ENCODE peak calls at places on chromosomes 12 and 14, in five cellular contexts. One of them, this sample, is unnamed.

GRCh38 chr12:6303046-6303445 is 7.4 kb upstream of the PLEKHG6 start:
- DNase-seq in K562: no peak
- DNase-seq in activated CD4-positive, CD25-positive, alpha-beta regulatory T cell: no peak
- DNase-seq in lower lobe of right lung: no peak
- DNase-seq in G401: no peak
- DNase-seq in this sample: no peak

GRCh38 chr12:12734561-12735071 is 17.4 kb downstream of the CDKN1B start:
- DNase-seq in G401: no peak
- DNase-seq in lower lobe of right lung: no peak
- DNase-seq in K562: no peak
- DNase-seq in activated CD4-positive, CD25-positive, alpha-beta regulatory T cell: no peak
- DNase-seq in this sample: peak

GRCh38 chr14:74979442-74980397 is 23.0 kb upstream of the EIF2B2 start:
- DNase-seq in G401: no peak
- DNase-seq in lower lobe of right lung: no peak
- DNase-seq in K562: no peak
- DNase-seq in activated CD4-positive, CD25-positive, alpha-beta regulatory T cell: no peak
- DNase-seq in this sample: peak

GRCh38 chr12:77189463-77189862 is 124.1 kb upstream of the E2F7 start:
- DNase-seq in G401: no peak
- DNase-seq in K562: no peak
- DNase-seq in lower lobe of right lung: no peak
- DNase-seq in activated CD4-positive, CD25-positive, alpha-beta regulatory T cell: no peak
- DNase-seq in this sample: peak

GRCh38 chr14:51604078-51604477 is 47.6 kb upstream of the FRMD6 start:
- DNase-seq in activated CD4-positive, CD25-positive, alpha-beta regulatory T cell: no peak
- DNase-seq in G401: no peak
- DNase-seq in K562: no peak
- DNase-seq in lower lobe of right lung: no peak
- DNase-seq in this sample: peak

GRCh38 chr14:52863339-52863700 is 71.9 kb upstream of the GNPNAT1 start:
- DNase-seq in lower lobe of right lung: no peak
- DNase-seq in activated CD4-positive, CD25-positive, alpha-beta regulatory T cell: no peak
- DNase-seq in K562: no peak
- DNase-seq in G401: no peak
- DNase-seq in this sample: no peak

GRCh38 chr14:91897121-91897701 is 29.9 kb upstream of the TC2N start:
- DNase-seq in K562: no peak
- DNase-seq in lower lobe of right lung: peak
- DNase-seq in G401: peak
- DNase-seq in activated CD4-positive, CD25-positive, alpha-beta regulatory T cell: no peak
- DNase-seq in this sample: peak

GRCh38 chr14:95341564-95341963 is 21.9 kb upstream of the CLMN start:
- DNase-seq in activated CD4-positive, CD25-positive, alpha-beta regulatory T cell: no peak
- DNase-seq in K562: no peak
- DNase-seq in lower lobe of right lung: no peak
- DNase-seq in G401: no peak
- DNase-seq in this sample: no peak

GRCh38 chr12:11171953-11172675 is 1.1 kb downstream of the SMIM10L1 start:
- DNase-seq in G401: peak
- DNase-seq in lower lobe of right lung: no peak
- DNase-seq in K562: peak
- DNase-seq in activated CD4-positive, CD25-positive, alpha-beta regulatory T cell: no peak
- DNase-seq in this sample: peak

GRCh38 chr12:96255077-96255476 is 60.9 kb downstream of the ELK3 start:
- DNase-seq in K562: no peak
- DNase-seq in lower lobe of right lung: peak
- DNase-seq in activated CD4-positive, CD25-positive, alpha-beta regulatory T cell: no peak
- DNase-seq in G401: no peak
- DNase-seq in this sample: peak

GRCh38 chr14:88616697-88617096 is 53.9 kb downstream of the ZC3H14 start:
- DNase-seq in K562: no peak
- DNase-seq in G401: no peak
- DNase-seq in activated CD4-positive, CD25-positive, alpha-beta regulatory T cell: no peak
- DNase-seq in lower lobe of right lung: no peak
- DNase-seq in this sample: no peak

GRCh38 chr12:129413295-129413694 is 490.5 kb downstream of the TMEM132D start:
- DNase-seq in activated CD4-positive, CD25-positive, alpha-beta regulatory T cell: no peak
- DNase-seq in K562: no peak
- DNase-seq in lower lobe of right lung: no peak
- DNase-seq in G401: no peak
- DNase-seq in this sample: no peak

GRCh38 chr14:104563742-104564615 is 15.6 kb upstream of the C14orf180 start:
- DNase-seq in G401: peak
- DNase-seq in activated CD4-positive, CD25-positive, alpha-beta regulatory T cell: peak
- DNase-seq in K562: peak
- DNase-seq in lower lobe of right lung: peak
- DNase-seq in this sample: no peak

GRCh38 chr12:124395284-124395752 is 100.4 kb downstream of the RFLNA start:
- DNase-seq in K562: no peak
- DNase-seq in lower lobe of right lung: no peak
- DNase-seq in G401: no peak
- DNase-seq in activated CD4-positive, CD25-positive, alpha-beta regulatory T cell: no peak
- DNase-seq in this sample: no peak

GRCh38 chr14:102320033-102320660 is 601 bp downstream of the ZNF839 start:
- DNase-seq in lower lobe of right lung: peak
- DNase-seq in G401: peak
- DNase-seq in K562: peak
- DNase-seq in activated CD4-positive, CD25-positive, alpha-beta regulatory T cell: peak
- DNase-seq in this sample: peak

GRCh38 chr12:111441107-111441928 is 35.6 kb downstream of the SH2B3 start:
- DNase-seq in activated CD4-positive, CD25-positive, alpha-beta regulatory T cell: no peak
- DNase-seq in K562: no peak
- DNase-seq in lower lobe of right lung: no peak
- DNase-seq in G401: no peak
- DNase-seq in this sample: no peak

GRCh38 chr14:91929700-91930099 is 17.8 kb downstream of the FBLN5 start:
- DNase-seq in G401: no peak
- DNase-seq in lower lobe of right lung: no peak
- DNase-seq in activated CD4-positive, CD25-positive, alpha-beta regulatory T cell: no peak
- DNase-seq in K562: no peak
- DNase-seq in this sample: peak

GRCh38 chr12:48197549-48197966 is 5.5 kb downstream of the OR10AD1 start:
- DNase-seq in G401: peak
- DNase-seq in lower lobe of right lung: no peak
- DNase-seq in activated CD4-positive, CD25-positive, alpha-beta regulatory T cell: no peak
- DNase-seq in K562: peak
- DNase-seq in this sample: no peak

GRCh38 chr14:30389134-30389900 is 169.6 kb upstream of the G2E3 start:
- DNase-seq in lower lobe of right lung: no peak
- DNase-seq in G401: peak
- DNase-seq in K562: no peak
- DNase-seq in activated CD4-positive, CD25-positive, alpha-beta regulatory T cell: no peak
- DNase-seq in this sample: peak

GRCh38 chr14:32576088-32576795 is 247.1 kb downstream of the AKAP6 start:
- DNase-seq in lower lobe of right lung: no peak
- DNase-seq in K562: peak
- DNase-seq in activated CD4-positive, CD25-positive, alpha-beta regulatory T cell: peak
- DNase-seq in G401: peak
- DNase-seq in this sample: peak

GRCh38 chr14:99809376-99809775 is 16.2 kb downstream of the EML1 start:
- DNase-seq in K562: no peak
- DNase-seq in activated CD4-positive, CD25-positive, alpha-beta regulatory T cell: no peak
- DNase-seq in G401: no peak
- DNase-seq in lower lobe of right lung: no peak
- DNase-seq in this sample: peak

GRCh38 chr12:101795013-101795412 is 35.7 kb downstream of the GNPTAB start:
- DNase-seq in K562: no peak
- DNase-seq in lower lobe of right lung: no peak
- DNase-seq in activated CD4-positive, CD25-positive, alpha-beta regulatory T cell: no peak
- DNase-seq in G401: no peak
- DNase-seq in this sample: no peak

GRCh38 chr12:124109760-124110159 is 136.7 kb downstream of the ZNF664 start:
- DNase-seq in activated CD4-positive, CD25-positive, alpha-beta regulatory T cell: no peak
- DNase-seq in lower lobe of right lung: no peak
- DNase-seq in K562: peak
- DNase-seq in G401: no peak
- DNase-seq in this sample: no peak